ENCODE peak calls at places on chromosomes 13 and 19, in nine cellular contexts. O is left ventricle myocardium inferior, I is endodermal cell, N is neural progenitor cell, H is uterus, Z is transverse colon, V is right lobe of liver, U is heart left ventricle, G is esophagus muscularis mucosa. D is an unnamed sample.
A peak's percentile ranks its signal among the peaks of the same experiment; 100 is the strongest.

GRCh38 chr13:39540929-39541605 is 61.9 kb downstream of the LHFPL6 start:
- DNase-seq in V (no peak), O (no peak), U (no peak), N (no peak), H (no peak), I (no peak), G (no peak), Z (no peak), D (no peak)

GRCh38 chr19:38265213-38265861 is 964 bp downstream of the SPINT2 start:
- DNase-seq in U (no peak), N (no peak), Z (peak; percentile 63), G (no peak), H (no peak), I (peak; percentile 73), O (no peak), V (no peak), D (no peak)

GRCh38 chr19:50300814-50301606 is 28.2 kb downstream of the KCNC3 start:
- DNase-seq in H (no peak), N (no peak), I (no peak), G (no peak), O (no peak), V (no peak), U (no peak), Z (no peak), D (no peak)

GRCh38 chr13:109859898-109860297 is 73.5 kb upstream of the IRS2 start:
- DNase-seq in V (no peak), N (no peak), Z (no peak), H (no peak), O (no peak), U (no peak), I (no peak), G (peak; percentile 70), D (no peak)

GRCh38 chr13:83546476-83546875 is 335.8 kb downstream of the SLITRK1 start:
- DNase-seq in H (no peak), G (no peak), U (no peak), I (no peak), V (no peak), N (no peak), Z (no peak), O (no peak), D (no peak)

GRCh38 chr13:53782400-53783030 is 753.9 kb downstream of the OLFM4 start:
- DNase-seq in I (peak; percentile 65), H (no peak), V (no peak), U (peak; percentile 8), O (no peak), G (no peak), N (peak; percentile 78), Z (no peak), D (no peak)

GRCh38 chr19:49830766-49831165 is 12.7 kb downstream of the MED25 start:
- DNase-seq in O (no peak), I (no peak), V (no peak), N (no peak), G (no peak), H (no peak), Z (no peak), U (no peak), D (no peak)

GRCh38 chr19:19417618-19418270 is 12.3 kb downstream of the GATAD2A start:
- DNase-seq in I (no peak), Z (no peak), U (no peak), H (no peak), V (no peak), N (no peak), G (no peak), O (no peak), D (no peak)

GRCh38 chr19:47186337-47187022 is 44.5 kb downstream of the BBC3 start:
- DNase-seq in I (no peak), V (no peak), Z (peak; percentile 30), O (no peak), U (no peak), H (no peak), N (no peak), G (no peak), D (no peak)

GRCh38 chr13:53137777-53138176 is 109.2 kb downstream of the OLFM4 start:
- DNase-seq in G (no peak), U (no peak), O (no peak), I (no peak), N (no peak), Z (no peak), V (no peak), H (peak; percentile 65), D (no peak)

GRCh38 chr13:109654341-109655205 is 131.8 kb downstream of the IRS2 start:
- DNase-seq in I (no peak), O (no peak), N (no peak), V (no peak), Z (no peak), U (no peak), G (no peak), H (no peak), D (no peak)

GRCh38 chr19:55443824-55444719 is 972 bp upstream of the SHISA7 start:
- DNase-seq in Z (no peak), I (no peak), V (no peak), N (no peak), H (no peak), G (no peak), O (no peak), U (no peak), D (no peak)

GRCh38 chr13:33676700-33677048 is 141.3 kb upstream of the RFC3 start:
- DNase-seq in V (peak; percentile 74), N (no peak), O (peak; percentile 31), H (peak; percentile 30), U (peak; percentile 70), I (no peak), Z (peak; percentile 58), G (no peak), D (peak; percentile 54)

GRCh38 chr19:35509018-35509652 is 4.3 kb downstream of the DMKN start:
- DNase-seq in N (peak; percentile 62), Z (peak; percentile 71), U (no peak), O (no peak), V (no peak), I (peak; percentile 89), G (no peak), H (no peak), D (no peak)

GRCh38 chr19:49200238-49200862 is 42.8 kb downstream of the TRPM4 start:
- DNase-seq in V (peak; percentile 25), Z (peak; percentile 61), I (peak; percentile 81), U (no peak), G (no peak), N (no peak), O (no peak), H (no peak), D (no peak)

GRCh38 chr13:23673867-23674605 is 103.8 kb downstream of the TNFRSF19 start:
- DNase-seq in N (no peak), H (no peak), G (peak; percentile 47), Z (no peak), O (no peak), I (no peak), U (no peak), V (no peak), D (no peak)

GRCh38 chr13:51097353-51098043 is 13.6 kb downstream of the C13orf42 start:
- DNase-seq in U (no peak), G (no peak), H (no peak), I (peak; percentile 49), N (peak; percentile 60), V (no peak), Z (no peak), O (no peak), D (no peak)
- H3K27ac ChIP-seq in U (no peak overlapping the region), G (no peak overlapping the region), H (no peak overlapping the region), I (peak overlapping the region; percentile 54), N (peak overlapping the region; percentile 81), V (no peak overlapping the region), Z (no peak overlapping the region), O (no peak overlapping the region), D (no peak overlapping the region)

DNA sequence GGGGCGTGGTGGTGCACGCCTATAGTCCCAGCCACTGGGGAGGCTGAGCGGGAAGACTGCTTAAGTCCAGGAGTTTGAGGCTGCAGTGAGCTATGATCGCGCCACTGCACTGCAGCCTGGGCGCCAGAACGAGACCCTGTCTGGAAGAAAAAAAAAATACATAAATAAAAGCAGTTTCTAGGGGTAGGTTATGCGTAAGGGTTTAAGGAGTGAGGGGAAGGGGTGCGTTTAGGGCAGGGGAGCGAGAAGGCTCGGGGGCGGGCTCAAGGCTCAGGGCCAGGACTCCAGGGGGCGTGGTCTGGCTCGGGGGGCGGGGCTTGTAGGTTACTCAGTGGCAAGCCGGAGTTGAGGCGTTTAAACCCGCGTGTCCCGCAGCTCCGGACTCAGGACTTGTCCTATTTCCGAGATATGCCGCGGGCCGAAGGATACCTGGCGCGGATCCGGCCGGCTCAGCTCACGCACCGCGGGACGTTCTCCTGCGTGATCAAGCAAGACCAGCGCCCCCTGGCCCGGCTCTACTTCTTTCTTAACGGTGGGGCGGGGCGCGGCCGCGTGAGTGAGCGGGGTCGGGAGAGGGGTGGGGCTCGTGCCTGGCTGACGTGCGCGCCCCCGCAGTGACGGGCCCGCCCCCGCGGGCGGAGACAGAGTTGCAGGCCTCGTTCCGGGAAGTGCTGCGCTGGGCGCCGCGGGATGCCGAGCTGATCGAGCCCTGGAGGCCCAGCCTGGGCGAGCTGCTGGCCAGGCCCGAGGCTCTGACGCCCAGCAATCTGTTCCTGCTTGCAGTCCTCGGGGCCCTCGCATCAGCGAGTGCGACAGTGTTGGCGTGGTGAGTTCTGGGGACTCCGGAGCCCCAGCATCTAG is 10.8 kb downstream of the SPACA6 start:
- DNase-seq in V (peak; percentile 95), O (peak; percentile 98), N (peak; percentile 97), G (peak; percentile 100), I (peak; percentile 98), U (peak; percentile 97), Z (peak; percentile 98), H (peak; percentile 98), D (peak; percentile 98)
- TF ChIP-seq CTCF in V (peak; percentile 20), O (peak; percentile 62), N (peak; percentile 65), G (peak; percentile 43), I (peak; percentile 75), U (peak; percentile 72), Z (no peak), H (peak; percentile 59), D (peak; percentile 33)

DNA sequence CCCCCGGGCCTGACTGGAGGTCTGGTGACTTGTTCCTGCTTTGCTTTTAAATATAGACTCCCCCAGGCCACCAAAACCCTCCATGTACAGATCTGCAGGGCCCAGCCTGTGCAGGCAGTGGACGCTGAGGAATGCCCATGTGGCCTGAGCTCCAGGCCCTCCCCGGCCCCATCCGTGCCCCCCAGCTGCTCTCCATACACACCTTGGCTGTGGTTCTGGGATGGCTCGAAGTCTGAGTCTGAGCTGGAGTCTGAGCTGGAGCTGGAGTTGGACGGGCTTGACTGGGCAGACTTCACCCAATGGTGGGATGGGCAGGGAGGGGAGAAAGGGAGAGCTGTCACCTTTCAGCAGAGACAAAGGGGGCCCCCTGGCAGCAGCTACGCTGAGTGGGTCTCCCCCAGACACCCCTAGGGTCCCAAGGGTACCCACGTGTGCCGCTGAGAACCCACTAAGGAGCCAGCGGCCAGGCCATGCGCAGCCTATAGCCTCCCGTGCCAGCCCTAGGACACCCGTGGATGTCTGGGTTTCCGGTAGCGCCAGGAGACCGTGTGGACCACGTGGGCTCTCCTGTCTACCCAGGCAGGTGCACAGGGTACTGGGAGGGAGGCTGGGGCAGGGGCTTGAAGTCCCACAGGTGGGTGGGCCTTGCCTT is 61.9 kb downstream of the MLLT1 start:
- DNase-seq in H (no peak), Z (no peak), O (no peak), V (peak; percentile 53), I (no peak), N (no peak), U (no peak), G (no peak), D (no peak)
- H3K27ac ChIP-seq in H (peak overlapping the region; percentile 68), Z (no peak overlapping the region), O (peak overlapping the region; percentile 29), V (no peak overlapping the region), I (peak overlapping the region; percentile 95), N (peak overlapping the region; percentile 86), U (peak overlapping the region; percentile 35), G (peak overlapping the region; percentile 62), D (no peak overlapping the region)

GRCh38 chr13:35211949-35212348 is 264.5 kb downstream of the MAB21L1 start:
- DNase-seq in Z (no peak), H (no peak), N (no peak), I (no peak), G (no peak), O (no peak), U (no peak), V (no peak), D (no peak)
- TF ChIP-seq CTCF in Z (no peak), H (no peak), N (no peak), I (no peak), G (no peak), O (no peak), U (no peak), V (no peak), D (no peak)

D was measured in tibial artery.